ENCODE peak calls at places on chromosomes 12 and 14, in four cellular contexts. E is fibroblast of the aortic adventitia, Y is cardiac fibroblast, O is left ventricle myocardium inferior. A is an unnamed sample.

GRCh38 chr12:108063192-108063591 is 65.9 kb upstream of the WSCD2 start:
- DNase-seq in E (peak), Y (no peak), O (no peak), A (peak)

GRCh38 chr14:42806909-42807315 is 1200.2 kb downstream of the LRFN5 start:
- DNase-seq in E (peak), Y (peak), O (no peak), A (peak)

GRCh38 chr14:38788060-38788459 is 315.0 kb downstream of the SEC23A start:
- DNase-seq in E (no peak), Y (no peak), O (no peak), A (no peak)

GRCh38 chr12:109946505-109946904 is 46.4 kb downstream of the TCHP start:
- DNase-seq in E (peak), Y (no peak), O (no peak), A (no peak)

GRCh38 chr14:92544051-92544730 is 30.6 kb downstream of the RIN3 start:
- DNase-seq in E (no peak), Y (no peak), O (no peak), A (no peak)

GRCh38 chr12:65121049-65121955 is at the start of gene WIF1:
- DNase-seq in E (no peak), Y (no peak), O (no peak), A (no peak)

GRCh38 chr12:38664661-38665269 is 240.6 kb downstream of the CPNE8 start:
- DNase-seq in E (peak), Y (peak), O (no peak), A (peak)

GRCh38 chr14:35223927-35224326 is 68.3 kb upstream of the PSMA6 start:
- DNase-seq in E (peak), Y (no peak), O (no peak), A (no peak)

GRCh38 chr12:58433969-58434368 is 486.3 kb downstream of the LRIG3 start:
- DNase-seq in E (no peak), Y (peak), O (no peak), A (no peak)

GRCh38 chr12:56461235-56462159 is 6.9 kb upstream of the SPRYD4 start:
- DNase-seq in E (peak), Y (peak), O (no peak), A (no peak)

GRCh38 chr14:99560946-99561683 is 42.9 kb downstream of the CCDC85C start:
- DNase-seq in E (no peak), Y (no peak), O (peak), A (no peak)

GRCh38 chr12:53929527-53929926 is 9.1 kb upstream of the HOXC13 start:
- DNase-seq in E (no peak), Y (no peak), O (no peak), A (no peak)

GRCh38 chr14:99261916-99262787 is 9.8 kb downstream of the BCL11B start:
- DNase-seq in E (no peak), Y (no peak), O (no peak), A (no peak)

GRCh38 chr14:38291681-38292459 is 36.0 kb upstream of the CLEC14A start:
- DNase-seq in E (peak), Y (peak), O (no peak), A (no peak)

GRCh38 chr12:2691340-2692111 is 103.2 kb upstream of the FKBP4 start:
- DNase-seq in E (no peak), Y (no peak), O (no peak), A (no peak)

GRCh38 chr14:70601162-70601561 is 707 bp upstream of the MED6 start:
- DNase-seq in E (peak), Y (peak), O (no peak), A (no peak)

GRCh38 chr12:1935242-1935641 is 16.8 kb upstream of the CACNA2D4 start:
- DNase-seq in E (no peak), Y (no peak), O (no peak), A (no peak)

GRCh38 chr12:12008931-12009611 is 61.7 kb upstream of the BCL2L14 start:
- DNase-seq in E (no peak), Y (peak), O (no peak), A (peak)

GRCh38 chr12:62891805-62892549 is 43.0 kb downstream of the PPM1H start:
- DNase-seq in E (no peak), Y (no peak), O (no peak), A (no peak)

GRCh38 chr14:105026789-105027563 is 6.1 kb upstream of the CDCA4 start:
- DNase-seq in E (peak), Y (peak), O (no peak), A (peak)

GRCh38 chr12:25194211-25194610 is 749 bp downstream of the DNAI7 start:
- DNase-seq in E (no peak), Y (no peak), O (no peak), A (no peak)

GRCh38 chr12:32920506-32921085 is 24.0 kb upstream of the PKP2 start:
- DNase-seq in E (no peak), Y (peak), O (no peak), A (peak)

GRCh38 chr14:90140956-90141316 is 79.1 kb downstream of the KCNK13 start:
- DNase-seq in E (peak), Y (peak), O (no peak), A (peak)

GRCh38 chr12:120257041-120257821 is 8.3 kb downstream of the PXN start:
- DNase-seq in E (peak), Y (peak), O (peak), A (peak)

GRCh38 chr14:58151264-58151700 is 731 bp downstream of the ARMH4 start:
- DNase-seq in E (peak), Y (no peak), O (no peak), A (no peak)

GRCh38 chr14:103057028-103057371 is 349 bp downstream of the CDC42BPB start:
- DNase-seq in E (no peak), Y (peak), O (peak), A (no peak)

GRCh38 chr14:69138189-69138535 is 14.8 kb downstream of the DCAF5 start:
- DNase-seq in E (peak), Y (peak), O (no peak), A (peak)

GRCh38 chr12:55828357-55828756 is 1.0 kb downstream of the DNAJC14 start:
- DNase-seq in E (no peak), Y (no peak), O (no peak), A (no peak)

GRCh38 chr14:29220077-29220476 is 453.5 kb downstream of the FOXG1 start:
- DNase-seq in E (no peak), Y (no peak), O (no peak), A (no peak)

GRCh38 chr12:16359512-16360491 is 12.4 kb downstream of the MGST1 start:
- DNase-seq in E (peak), Y (peak), O (peak), A (peak)

GRCh38 chr12:52050771-52051541 is at the start of gene NR4A1:
- DNase-seq in E (peak), Y (peak), O (peak), A (peak)
- TF ChIP-seq CTCF in E (peak), Y (peak), O (peak), A (no peak)

DNA sequence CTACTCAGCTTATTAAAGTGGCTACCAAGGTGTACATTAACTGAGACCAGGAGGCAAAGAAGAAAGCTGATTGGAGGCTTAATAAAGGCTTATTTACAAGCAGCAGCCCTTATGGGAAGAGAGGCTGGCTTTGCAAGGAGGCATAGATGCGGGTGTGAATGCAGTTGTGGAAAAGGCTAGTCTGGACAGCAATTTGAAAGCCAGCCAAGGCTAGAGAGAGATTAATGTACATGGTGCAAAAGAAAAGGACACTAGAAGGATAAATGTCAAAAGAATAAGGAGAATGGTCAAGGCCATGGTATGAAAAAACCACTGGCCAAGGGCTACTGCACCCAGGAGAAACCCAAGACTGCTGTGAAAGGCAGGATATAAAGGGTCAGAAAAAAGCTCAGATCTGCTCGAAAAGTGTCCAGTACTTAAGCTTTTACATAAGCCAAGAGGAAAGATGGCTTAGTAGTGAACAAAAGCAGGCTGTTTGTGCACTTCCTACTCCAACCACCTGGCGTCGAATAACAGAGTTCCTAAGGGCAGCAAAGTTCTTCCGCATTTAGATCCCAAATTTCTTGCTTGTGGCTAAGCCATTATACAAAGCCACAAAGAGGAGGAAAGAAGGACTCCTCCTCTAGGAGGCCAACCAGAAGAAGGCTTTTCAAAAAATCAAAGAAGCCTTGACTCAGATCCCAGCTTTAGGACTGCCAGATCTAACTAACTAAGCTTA is 24.0 kb downstream of the KLRK1 start:
- DNase-seq in E (peak), Y (peak), O (no peak), A (no peak)
- TF ChIP-seq CTCF in E (peak), Y (peak), O (peak), A (no peak)

GRCh38 chr12:105198961-105199360 is 37.0 kb downstream of the APPL2 start:
- DNase-seq in E (no peak), Y (no peak), O (no peak), A (no peak)
- TF ChIP-seq CTCF in E (no peak), Y (no peak), O (no peak), A (no peak)

DNA sequence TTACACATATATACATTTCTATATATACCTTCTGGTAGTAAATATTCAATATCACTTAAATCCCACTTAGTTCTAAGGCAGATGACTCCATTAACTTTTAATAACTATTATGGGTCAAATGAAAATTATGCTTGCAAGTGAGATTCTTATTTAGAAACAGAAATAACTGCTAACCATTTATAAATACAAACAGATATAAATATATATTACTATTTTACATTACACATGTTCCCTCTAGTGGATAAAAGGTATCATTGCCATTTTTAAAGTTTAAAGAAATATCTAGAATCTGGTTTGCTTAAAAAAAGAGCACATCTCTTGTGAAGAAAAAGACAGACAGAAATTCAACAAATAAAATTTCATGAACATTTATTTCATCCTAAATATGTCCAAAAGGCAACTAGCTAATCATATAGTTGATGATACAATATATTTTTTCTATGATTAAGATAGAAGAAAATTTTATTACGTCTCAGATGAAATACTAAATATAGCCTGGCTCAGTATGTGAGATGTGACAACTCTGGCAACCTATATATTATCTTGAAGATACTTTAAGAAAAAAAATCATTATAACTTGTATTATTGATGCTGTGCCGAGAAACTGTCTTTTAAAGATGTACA is 11.7 kb upstream of the RAD51AP1 start:
- DNase-seq in E (peak), Y (peak), O (no peak), A (peak)
- TF ChIP-seq CTCF in E (peak), Y (peak), O (peak), A (peak)

GRCh38 chr12:121789800-121790748 is 3.4 kb downstream of the RHOF start:
- DNase-seq in E (no peak), Y (no peak), O (peak), A (peak)

GRCh38 chr12:121793836-121794531 is 496 bp upstream of the RHOF start:
- DNase-seq in E (peak), Y (peak), O (peak), A (peak)

GRCh38 chr12:121792607-121793500 is 634 bp downstream of the RHOF start:
- DNase-seq in E (no peak), Y (no peak), O (peak), A (peak)

GRCh38 chr12:121793501-121793835 is at the start of gene RHOF:
- DNase-seq in E (no peak), Y (no peak), O (peak), A (peak)

DNA sequence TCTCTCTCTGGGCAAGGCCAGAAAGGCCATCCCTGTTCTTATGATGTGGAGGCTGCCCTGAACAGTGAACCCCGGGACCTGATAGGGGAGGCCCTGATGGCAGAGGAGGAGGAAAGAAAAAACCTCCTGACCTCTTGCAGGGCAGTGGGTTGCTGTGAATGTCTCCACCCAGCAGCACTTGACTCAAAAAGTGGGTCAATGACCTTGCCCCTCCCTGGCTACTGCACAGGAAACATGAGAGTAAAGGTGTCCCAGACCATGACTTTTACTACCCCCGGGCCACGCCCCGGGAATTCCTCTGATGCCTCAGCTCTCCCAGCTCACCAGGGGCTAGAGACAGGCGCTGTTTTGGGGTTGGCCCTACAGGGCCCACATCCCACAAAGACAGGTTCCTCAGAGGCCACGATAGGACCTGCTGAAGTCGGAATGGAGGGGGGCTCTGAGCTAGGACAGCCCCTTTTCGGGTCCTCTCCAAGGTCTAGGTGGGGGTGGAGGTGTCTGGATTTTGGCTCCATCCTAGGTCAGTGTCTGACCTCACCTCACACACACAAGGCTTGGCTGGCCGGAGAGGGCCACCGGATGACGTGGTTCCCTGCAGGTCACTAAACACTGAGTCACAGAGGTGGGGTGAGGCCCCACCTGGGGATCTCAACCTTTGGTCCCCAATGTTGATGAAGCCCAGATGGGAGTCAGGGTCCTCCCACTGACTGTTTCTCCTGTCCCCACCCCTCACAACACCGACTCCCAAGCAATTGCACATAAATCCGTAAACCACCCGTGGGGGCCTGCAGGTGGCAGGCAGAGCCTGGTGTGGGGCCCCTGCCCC is 1.6 kb downstream of the RHOF start:
- DNase-seq in E (no peak), Y (no peak), O (no peak), A (peak)
- TF ChIP-seq CTCF in E (no peak), Y (no peak), O (no peak), A (no peak)

A was measured in MCF 10A.